ENCODE peak calls at places on chromosomes 12 and 14, in six cellular contexts. K is fibroblast of the aortic adventitia; R is choroid plexus epithelial cell; U is T-helper 2 cell; Q is CD8-positive, alpha-beta memory T cell; A is GM03348. M is an unnamed sample.

GRCh38 chr14:100407376-100408102 is 84.4 kb downstream of the SLC25A47 start:
- DNase-seq in K (no peak), R (no peak), A (no peak), Q (no peak), U (no peak), M (no peak)

GRCh38 chr14:100067971-100068959 is 3.0 kb downstream of the EVL start:
- DNase-seq in K (no peak), Q (peak), U (peak), R (peak), A (no peak), M (no peak)

GRCh38 chr12:102120564-102120873 is 536 bp downstream of the PARPBP start:
- DNase-seq in U (no peak), R (no peak), K (no peak), A (no peak), Q (no peak), M (no peak)

GRCh38 chr14:65501328-65501727 is 88.8 kb downstream of the FUT8 start:
- DNase-seq in U (no peak), A (no peak), K (no peak), Q (no peak), R (peak), M (no peak)

GRCh38 chr12:52715416-52715815 is 12.1 kb upstream of the KRT77 start:
- DNase-seq in K (no peak), R (no peak), A (no peak), U (no peak), Q (no peak), M (no peak)

GRCh38 chr14:55366271-55366670 is 45.4 kb downstream of the ATG14 start:
- DNase-seq in Q (no peak), K (peak), A (peak), R (peak), U (no peak), M (peak)

GRCh38 chr12:64187370-64187769 is 34.7 kb downstream of the KICS2 start:
- DNase-seq in K (peak), A (peak), R (peak), U (no peak), Q (no peak), M (peak)

GRCh38 chr14:65095633-65096205 is 6.6 kb downstream of the MAX start:
- DNase-seq in A (peak), R (peak), U (no peak), Q (no peak), K (peak), M (peak)

GRCh38 chr12:120199595-120200306 is 1.2 kb downstream of the RPLP0 start:
- DNase-seq in Q (no peak), R (peak), K (peak), A (peak), U (no peak), M (peak)

GRCh38 chr12:114448618-114448933 is 42.6 kb upstream of the TBX5 start:
- DNase-seq in R (no peak), U (no peak), K (no peak), A (no peak), Q (no peak), M (no peak)

GRCh38 chr14:84527706-84528105 is 1002.2 kb upstream of the FLRT2 start:
- DNase-seq in K (no peak), R (no peak), A (no peak), Q (no peak), U (no peak), M (no peak)

GRCh38 chr12:128817115-128818015 is 6.4 kb downstream of the SLC15A4 start:
- DNase-seq in Q (no peak), U (no peak), R (peak), A (no peak), K (peak), M (peak)

GRCh38 chr14:54715244-54715643 is 148.3 kb downstream of the SAMD4A start:
- DNase-seq in U (no peak), K (peak), A (no peak), Q (no peak), R (peak), M (peak)

GRCh38 chr12:67766370-67766769 is 117.8 kb downstream of the DYRK2 start:
- DNase-seq in U (no peak), K (peak), Q (no peak), R (peak), A (peak), M (peak)

GRCh38 chr14:100733152-100733850 is 6.6 kb downstream of the DLK1 start:
- DNase-seq in A (no peak), Q (no peak), K (no peak), U (no peak), R (no peak), M (no peak)

GRCh38 chr14:47194051-47194450 is 481.4 kb downstream of the MDGA2 start:
- DNase-seq in K (no peak), Q (no peak), R (peak), A (peak), U (no peak), M (no peak)

GRCh38 chr14:84340938-84341337 is 1189.0 kb upstream of the FLRT2 start:
- DNase-seq in Q (no peak), U (no peak), R (no peak), K (peak), A (peak), M (no peak)

GRCh38 chr12:45685680-45686079 is 43.8 kb upstream of the ARID2 start:
- DNase-seq in R (no peak), U (no peak), Q (no peak), A (no peak), K (no peak), M (no peak)

GRCh38 chr12:104708891-104709290 is 249.2 kb downstream of the SLC41A2 start:
- DNase-seq in U (no peak), R (no peak), K (no peak), Q (no peak), A (no peak), M (no peak)

GRCh38 chr12:18546399-18546798 is 191.4 kb downstream of the PLCZ1 start:
- DNase-seq in U (no peak), Q (no peak), A (peak), K (peak), R (peak), M (peak)

GRCh38 chr14:93029911-93030555 is 85.7 kb downstream of the ITPK1 start:
- DNase-seq in A (no peak), R (no peak), Q (no peak), K (no peak), U (no peak), M (no peak)

GRCh38 chr14:99055816-99056215 is 216.2 kb downstream of the BCL11B start:
- DNase-seq in A (no peak), U (no peak), K (no peak), R (no peak), Q (peak), M (no peak)

GRCh38 chr14:58239259-58240210 is 5.1 kb upstream of the PSMA3 start:
- DNase-seq in R (peak), U (peak), Q (peak), A (peak), K (peak), M (peak)

GRCh38 chr14:69320581-69321365 is 60.8 kb downstream of the GALNT16 start:
- DNase-seq in K (no peak), R (no peak), Q (no peak), U (no peak), A (no peak), M (no peak)

GRCh38 chr14:52313903-52314481 is at the start of gene PTGER2:
- DNase-seq in U (peak), Q (peak), K (peak), A (peak), R (peak), M (peak)

GRCh38 chr14:69592923-69593677 is 18.3 kb upstream of the SUSD6 start:
- DNase-seq in K (peak), A (peak), Q (no peak), R (peak), U (no peak), M (peak)

GRCh38 chr12:131332224-131332623 is 378.5 kb downstream of the ADGRD1 start:
- DNase-seq in A (no peak), R (no peak), K (no peak), Q (no peak), U (no peak), M (no peak)

GRCh38 chr12:111685322-111685810 is 390 bp downstream of the BRAP start:
- DNase-seq in Q (no peak), R (no peak), K (no peak), A (no peak), U (no peak), M (no peak)

M was measured in AG10803.